ENCODE peak calls at places on chromosomes 11 and 22, in eight cellular contexts. B is BE2C, A is colonic mucosa, Y is RWPE2, V is neuronal stem cell, H is brain microvascular endothelial cell, O is stomach, W is sigmoid colon. N is an unnamed sample. For H3K36me3, the result is how much of the 10 kb centered on the place peaks cover.

GRCh38 chr11:71490731-71491390 is 36.2 kb upstream of the KRTAP5-7 start:
- DNase-seq in B (no peak), A (no peak), W (peak), H (no peak), Y (peak), O (peak), V (no peak), N (no peak)

GRCh38 chr11:96045622-96046456 is 121.9 kb upstream of the MTMR2 start:
- DNase-seq in H (peak), Y (no peak), W (peak), V (no peak), O (peak), B (peak), A (no peak), N (no peak)

GRCh38 chr11:125591659-125592304 is 870 bp upstream of the STT3A start:
- DNase-seq in V (no peak), H (peak), Y (peak), O (peak), A (peak), W (peak), B (peak), N (no peak)

GRCh38 chr11:120168960-120169681 is 31.2 kb upstream of the TRIM29 start:
- DNase-seq in A (peak), H (peak), O (peak), Y (no peak), W (peak), B (peak), V (peak), N (peak)

GRCh38 chr11:132202621-132203020 is 832.2 kb downstream of the NTM start:
- DNase-seq in B (no peak), V (no peak), O (no peak), A (no peak), Y (no peak), H (no peak), W (no peak), N (no peak)

GRCh38 chr11:69398529-69399492 is 82.7 kb upstream of the LINC01488 start:
- DNase-seq in H (peak), V (no peak), O (no peak), B (no peak), A (no peak), Y (no peak), W (peak), N (no peak)

GRCh38 chr22:42752230-42752746 is 31.6 kb upstream of the A4GALT start:
- DNase-seq in B (no peak), Y (no peak), H (no peak), W (no peak), V (no peak), O (no peak), A (no peak), N (no peak)

GRCh38 chr22:35542157-35542971 is 1.7 kb downstream of the RASD2 start:
- DNase-seq in A (no peak), Y (no peak), V (no peak), O (no peak), H (no peak), B (no peak), W (no peak), N (no peak)

GRCh38 chr11:130217133-130217631 is 57.6 kb downstream of the ST14 start:
- DNase-seq in H (no peak), V (no peak), W (no peak), O (peak), B (no peak), Y (peak), A (no peak), N (no peak)

GRCh38 chr22:38700271-38700788 is 413 bp downstream of the JOSD1 start:
- DNase-seq in W (peak), B (peak), Y (no peak), O (peak), H (no peak), V (no peak), A (peak), N (peak)

GRCh38 chr22:44453441-44454112 is 44.5 kb downstream of the RTL6 start:
- DNase-seq in H (no peak), V (no peak), W (no peak), B (peak), O (no peak), Y (no peak), A (peak), N (no peak)

GRCh38 chr11:66045177-66045639 is 3.8 kb downstream of the GAL3ST3 start:
- DNase-seq in W (peak), B (peak), A (peak), Y (no peak), V (peak), H (peak), O (peak), N (peak)

GRCh38 chr11:98455500-98456186 is 565.1 kb upstream of the CNTN5 start:
- DNase-seq in B (no peak), O (no peak), W (no peak), V (no peak), H (no peak), A (no peak), Y (no peak), N (no peak)

GRCh38 chr11:63888170-63889086 is 28.5 kb downstream of the RCOR2 start:
- DNase-seq in Y (peak), O (peak), V (no peak), B (no peak), H (peak), W (peak), A (peak), N (no peak)

GRCh38 chr22:28955817-28956216 is 72.4 kb downstream of the ZNRF3 start:
- DNase-seq in A (no peak), V (no peak), W (no peak), H (no peak), Y (no peak), B (no peak), O (peak), N (no peak)

GRCh38 chr22:21026783-21027692 is 5.3 kb downstream of the SLC7A4 start:
- DNase-seq in A (no peak), W (no peak), O (no peak), H (peak), B (no peak), V (no peak), Y (no peak), N (no peak)

GRCh38 chr22:18909556-18909955 is 3.4 kb downstream of the DGCR6 start:
- DNase-seq in O (no peak), V (no peak), H (no peak), W (peak), Y (no peak), B (no peak), A (no peak), N (no peak)

GRCh38 chr11:102560555-102561011 is 30.0 kb upstream of the MMP7 start:
- DNase-seq in Y (no peak), W (peak), O (no peak), H (peak), B (no peak), V (no peak), A (no peak), N (no peak)

GRCh38 chr11:7596975-7597391 is 76.3 kb downstream of the CYB5R2 start:
- DNase-seq in H (no peak), B (no peak), A (peak), W (peak), V (no peak), Y (no peak), O (no peak), N (no peak)

GRCh38 chr22:30025187-30025586 is 55.1 kb upstream of the HORMAD2 start:
- DNase-seq in W (no peak), A (no peak), H (no peak), O (peak), B (no peak), V (no peak), Y (no peak), N (no peak)

GRCh38 chr22:30021881-30022619 is 58.2 kb upstream of the HORMAD2 start:
- DNase-seq in Y (no peak), B (peak), H (no peak), A (no peak), V (no peak), W (no peak), O (peak), N (no peak)

GRCh38 chr22:30023099-30023498 is 57.2 kb upstream of the HORMAD2 start:
- DNase-seq in Y (no peak), O (no peak), H (no peak), B (no peak), V (no peak), A (no peak), W (no peak), N (no peak)

GRCh38 chr22:30026751-30027150 is 53.5 kb upstream of the HORMAD2 start:
- DNase-seq in A (no peak), B (no peak), W (no peak), Y (no peak), H (no peak), V (no peak), O (no peak), N (no peak)

GRCh38 chr22:30024231-30024630 is 56.0 kb upstream of the HORMAD2 start:
- DNase-seq in W (no peak), B (no peak), O (no peak), A (no peak), Y (no peak), H (no peak), V (no peak), N (no peak)
- H3K36me3 ChIP-seq in W (half or more), B (under half), O (half or more), A (under half), Y (under half), H (half or more), V (under half), N (half or more)

GRCh38 chr11:61957028-61957770 is 7.0 kb downstream of the BEST1 start:
- DNase-seq in B (no peak), A (no peak), W (no peak), O (no peak), V (no peak), H (no peak), Y (no peak), N (no peak)

GRCh38 chr11:61954106-61955030 is 4.2 kb downstream of the BEST1 start:
- DNase-seq in H (no peak), V (no peak), Y (no peak), W (no peak), O (no peak), B (no peak), A (no peak), N (no peak)

GRCh38 chr11:61955416-61956135 is 5.4 kb downstream of the BEST1 start:
- DNase-seq in O (no peak), Y (no peak), H (no peak), A (peak), W (no peak), B (no peak), V (peak), N (no peak)

GRCh38 chr11:61955031-61955415 is 4.9 kb downstream of the BEST1 start:
- DNase-seq in A (peak), H (peak), V (peak), W (peak), Y (no peak), O (no peak), B (no peak), N (no peak)

GRCh38 chr11:61956191-61957027 is 6.3 kb downstream of the BEST1 start:
- DNase-seq in V (no peak), H (no peak), Y (no peak), W (peak), B (no peak), A (no peak), O (no peak), N (no peak)
- H3K4me3 ChIP-seq in V (no peak), H (no peak), Y (no peak), W (peak), B (no peak), A (peak), O (no peak), N (no peak)

GRCh38 chr11:13380731-13381130 is 82.3 kb downstream of the BTBD10 start:
- DNase-seq in O (no peak), Y (no peak), A (no peak), B (no peak), H (no peak), V (no peak), W (no peak), N (no peak)
- H3K36me3 ChIP-seq in O (half or more), Y (half or more), A (under half), B (under half), H (under half), V (under half), W (under half), N (under half)

DNA sequence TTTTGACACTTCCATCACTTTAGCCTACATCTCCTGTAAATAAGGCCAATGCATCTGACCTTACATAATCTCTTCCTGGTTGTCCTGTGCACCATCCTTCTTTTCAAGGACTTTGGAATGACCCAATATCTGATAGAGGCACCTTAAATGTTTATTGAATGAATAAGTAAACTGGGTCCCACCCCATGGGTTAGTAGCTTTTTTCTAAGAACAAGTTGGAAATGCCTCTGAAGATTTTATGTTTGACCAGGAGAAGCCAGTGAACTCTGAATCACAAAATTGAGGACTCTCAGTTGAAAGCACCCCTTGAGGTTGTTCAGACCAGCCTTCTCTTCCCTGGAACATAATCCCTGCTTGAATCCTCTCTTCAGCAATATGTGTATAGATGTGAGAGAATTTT is 1.4 kb downstream of the RNF185 start:
- DNase-seq in V (no peak), A (no peak), Y (no peak), W (no peak), H (no peak), O (no peak), B (no peak), N (no peak)
- H3K4me3 ChIP-seq in V (no peak), A (peak), Y (no peak), W (peak), H (peak), O (peak), B (peak), N (peak)

DNA sequence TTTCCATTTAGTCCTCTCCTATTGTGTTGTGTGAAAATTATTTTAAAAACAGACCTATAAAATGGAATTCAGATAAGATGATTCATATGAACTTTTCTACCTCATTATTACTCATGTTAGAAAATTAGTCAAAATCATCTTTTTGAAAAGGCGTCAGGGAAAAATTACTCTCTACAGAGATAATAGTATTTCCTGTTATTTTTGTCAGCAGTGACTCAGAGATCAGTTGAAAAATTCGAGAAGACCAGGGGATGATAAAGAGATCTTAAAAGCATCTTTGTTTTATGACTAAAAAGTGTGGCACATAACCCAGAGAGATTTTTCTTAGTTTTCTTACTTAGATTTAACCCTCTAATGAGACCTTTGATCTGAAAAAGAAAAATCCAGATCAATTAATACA is 157.9 kb upstream of the CARD18 start:
- DNase-seq in Y (no peak), B (no peak), V (no peak), O (no peak), H (no peak), W (no peak), A (no peak), N (no peak)
- H3K36me3 ChIP-seq in Y (under half), B (under half), V (under half), O (under half), H (under half), W (under half), A (under half), N (under half)

GRCh38 chr22:49934891-49935557 is 16.6 kb downstream of the CRELD2 start:
- DNase-seq in V (no peak), B (peak), A (peak), W (peak), H (no peak), O (peak), Y (no peak), N (peak)

GRCh38 chr22:49933236-49933921 is 14.9 kb downstream of the CRELD2 start:
- DNase-seq in V (no peak), B (no peak), A (no peak), H (no peak), Y (no peak), W (peak), O (peak), N (no peak)

GRCh38 chr22:49935561-49935960 is 17.1 kb downstream of the CRELD2 start:
- DNase-seq in W (no peak), H (no peak), V (no peak), Y (no peak), A (no peak), B (no peak), O (no peak), N (peak)

GRCh38 chr22:49936018-49936972 is 17.9 kb downstream of the CRELD2 start:
- DNase-seq in W (peak), Y (no peak), H (peak), A (peak), V (no peak), B (peak), O (peak), N (peak)

DNA sequence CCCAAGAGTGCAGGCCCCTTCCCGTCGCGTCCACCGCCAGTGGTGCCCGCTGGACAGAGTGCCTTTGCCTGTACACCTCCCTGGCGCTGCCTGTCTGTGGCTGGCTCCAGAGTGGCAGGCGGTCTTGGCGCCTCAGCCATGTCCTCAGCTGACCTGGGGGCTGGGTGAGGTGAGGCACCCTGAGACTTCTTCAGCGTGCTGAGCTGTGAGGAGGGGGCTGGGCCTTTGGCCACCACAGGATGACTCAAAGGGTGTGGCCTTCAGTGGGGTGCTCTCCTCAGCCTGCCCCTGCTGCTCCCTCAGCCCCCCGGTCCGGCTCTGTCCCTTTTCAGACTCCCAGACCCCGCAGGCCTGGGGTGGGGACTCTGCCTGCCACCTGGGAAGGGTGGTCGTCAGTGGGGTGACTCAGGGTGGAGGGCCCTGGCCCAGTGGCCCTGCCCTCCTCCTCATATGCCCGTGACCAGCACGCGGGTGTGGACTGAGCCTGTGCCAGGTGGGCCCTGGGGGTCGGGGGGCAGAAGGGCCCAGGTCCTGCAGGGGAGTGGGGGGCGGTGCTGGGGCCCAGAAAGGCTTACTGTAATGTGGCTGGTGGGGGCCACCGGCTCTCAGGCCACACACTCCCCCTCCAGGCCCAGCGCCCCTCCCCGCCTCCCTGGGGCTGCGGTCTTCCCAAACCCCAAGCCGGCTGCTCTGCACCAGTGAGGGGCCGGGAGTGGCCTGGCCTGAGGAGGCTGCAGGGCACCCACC is 15.9 kb downstream of the CRELD2 start:
- DNase-seq in H (no peak), W (peak), B (no peak), A (peak), Y (no peak), O (peak), V (no peak), N (no peak)
- H3K4me3 ChIP-seq in H (no peak), W (peak), B (no peak), A (peak), Y (peak), O (peak), V (no peak), N (no peak)

N was measured in HAP-1.